ENCODE peak calls at places on chromosome 20, in six cellular contexts. G is MCF 10A, X is endothelial cell of umbilical vein, W is neural progenitor cell, V is RWPE1, L is psoas muscle. H is an unnamed sample.

GRCh38 chr20:11912013-11912663 is 5.6 kb upstream of the BTBD3 start:
- DNase-seq in V (no peak), X (peak), W (peak), L (no peak), G (peak), H (peak)

GRCh38 chr20:41374568-41374920 is 7.9 kb upstream of the EMILIN3 start:
- DNase-seq in X (no peak), G (no peak), L (no peak), W (no peak), V (no peak), H (no peak)

GRCh38 chr20:19793716-19794115 is 35.7 kb downstream of the RIN2 start:
- DNase-seq in X (no peak), W (no peak), G (no peak), V (no peak), L (no peak), H (no peak)

GRCh38 chr20:1477896-1478490 is 11.3 kb upstream of the NSFL1C start:
- DNase-seq in V (peak), L (no peak), X (no peak), W (no peak), G (peak), H (no peak)

GRCh38 chr20:24651171-24651972 is 181.9 kb downstream of the SYNDIG1 start:
- DNase-seq in G (peak), X (no peak), W (no peak), V (no peak), L (no peak), H (no peak)

GRCh38 chr20:34065260-34065659 is 46.8 kb downstream of the EIF2S2 start:
- DNase-seq in V (peak), X (peak), G (peak), W (no peak), L (no peak), H (no peak)

GRCh38 chr20:45343867-45344721 is 4.1 kb downstream of the SDC4 start:
- DNase-seq in X (peak), G (peak), L (peak), W (no peak), V (peak), H (peak)

GRCh38 chr20:49054032-49054643 is 8.0 kb downstream of the CSE1L start:
- DNase-seq in X (peak), L (no peak), G (no peak), W (no peak), V (no peak), H (no peak)

GRCh38 chr20:46767127-46767761 is 57.8 kb downstream of the SLC2A10 start:
- DNase-seq in W (peak), V (peak), L (no peak), G (peak), X (peak), H (peak)

GRCh38 chr20:63090052-63090451 is 83.3 kb upstream of the BHLHE23 start:
- DNase-seq in L (no peak), W (no peak), X (no peak), G (no peak), V (no peak), H (no peak)

GRCh38 chr20:53559816-53560215 is 33.8 kb downstream of the ZNF217 start:
- DNase-seq in X (no peak), V (no peak), W (no peak), G (no peak), L (no peak), H (no peak)

GRCh38 chr20:58216334-58216733 is 12.1 kb downstream of the ANKRD60 start:
- DNase-seq in L (no peak), V (no peak), W (no peak), G (peak), X (no peak), H (no peak)

GRCh38 chr20:35235881-35236280 is 9.4 kb downstream of the MMP24 start:
- DNase-seq in G (peak), W (no peak), V (no peak), X (no peak), L (no peak), H (no peak)

GRCh38 chr20:32619586-32619985 is 34.5 kb upstream of the NOL4L start:
- DNase-seq in W (no peak), V (no peak), X (no peak), G (no peak), L (no peak), H (no peak)

GRCh38 chr20:44701116-44701865 is 13.9 kb upstream of the CCN5 start:
- DNase-seq in L (no peak), X (no peak), G (peak), V (no peak), W (no peak), H (no peak)

GRCh38 chr20:32902456-32903420 is 44.0 kb downstream of the EFCAB8 start:
- DNase-seq in V (peak), X (peak), G (peak), L (peak), W (peak), H (peak)

GRCh38 chr20:34549929-34550305 is 8.6 kb upstream of the MAP1LC3A start:
- DNase-seq in G (no peak), W (no peak), X (no peak), V (no peak), L (no peak), H (no peak)

GRCh38 chr20:18857640-18858039 is 44.1 kb downstream of the SCP2D1 start:
- DNase-seq in V (no peak), W (no peak), G (peak), L (no peak), X (no peak), H (peak)

GRCh38 chr20:16486532-16486931 is 86.7 kb downstream of the KIF16B start:
- DNase-seq in X (no peak), G (no peak), V (no peak), W (no peak), L (no peak), H (no peak)

GRCh38 chr20:61435184-61435822 is 183.2 kb downstream of the CDH4 start:
- DNase-seq in L (no peak), X (no peak), G (no peak), V (no peak), W (peak), H (no peak)

GRCh38 chr20:17995967-17996819 is 27.4 kb downstream of the MGME1 start:
- DNase-seq in W (peak), X (peak), V (peak), L (no peak), G (peak), H (peak)

GRCh38 chr20:63336232-63336752 is 24.9 kb downstream of the CHRNA4 start:
- DNase-seq in X (no peak), G (no peak), V (no peak), W (no peak), L (peak), H (no peak)

GRCh38 chr20:48723308-48724264 is 104.2 kb downstream of the PREX1 start:
- DNase-seq in L (no peak), G (no peak), V (no peak), X (peak), W (no peak), H (no peak)

GRCh38 chr20:45036044-45036755 is 64.7 kb downstream of the KCNS1 start:
- DNase-seq in G (peak), L (no peak), X (peak), W (no peak), V (peak), H (peak)

GRCh38 chr20:35680464-35681183 is 15.9 kb upstream of the CPNE1 start:
- DNase-seq in X (no peak), V (no peak), G (no peak), L (no peak), W (no peak), H (no peak)

GRCh38 chr20:3046677-3047462 is 1.0 kb downstream of the MRPS26 start:
- DNase-seq in X (no peak), G (peak), L (no peak), W (no peak), V (peak), H (no peak)

GRCh38 chr20:42886046-42886445 is 303.7 kb downstream of the PTPRT start:
- DNase-seq in X (no peak), G (no peak), V (no peak), W (no peak), L (no peak), H (no peak)

GRCh38 chr20:46559001-46559400 is 8.5 kb upstream of the OCSTAMP start:
- DNase-seq in X (no peak), W (no peak), L (no peak), V (no peak), G (no peak), H (no peak)

DNA sequence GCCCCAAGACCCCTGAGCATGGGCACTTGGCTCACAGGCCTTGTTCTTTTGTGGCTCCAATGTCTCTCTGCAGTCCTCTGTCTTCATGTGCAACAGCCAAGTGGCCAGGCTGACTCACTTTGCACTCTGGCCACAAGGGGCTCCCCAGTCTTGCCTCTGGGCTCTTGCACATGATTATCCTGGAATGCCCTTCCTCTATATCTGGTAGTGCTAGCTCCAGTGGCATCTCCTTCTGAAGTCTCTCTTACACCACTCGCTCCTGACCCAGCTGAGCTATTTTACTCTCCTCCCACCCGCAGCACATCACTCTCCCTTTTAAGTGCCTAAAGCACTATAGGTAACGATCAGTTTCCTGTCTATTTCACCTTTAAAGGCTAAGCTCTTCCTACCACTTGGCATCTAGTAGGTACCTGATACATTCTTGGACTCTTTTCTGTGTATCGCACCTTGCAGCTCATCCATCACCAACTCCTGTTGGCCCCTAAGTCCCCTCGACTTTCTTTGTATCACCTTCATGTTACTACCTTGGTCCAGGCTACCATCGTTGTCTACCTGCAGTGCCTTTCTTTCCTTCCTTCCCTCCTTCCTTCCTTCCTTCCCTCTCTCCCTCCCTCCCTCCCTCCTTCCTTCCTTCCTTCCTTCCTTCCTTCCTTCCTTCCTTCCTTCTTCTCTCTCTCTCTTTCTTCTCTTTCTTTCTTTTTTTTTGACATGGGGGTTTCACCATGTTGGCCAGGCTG is 211.9 kb upstream of the RNF24 start:
- DNase-seq in L (no peak), G (peak), W (peak), X (no peak), V (peak), H (peak)
- TF ChIP-seq CTCF in L (no peak), G (no peak), W (peak), X (peak), V (no peak), H (peak)

GRCh38 chr20:37502654-37503053 is 18.4 kb upstream of the NNAT start:
- DNase-seq in V (no peak), G (no peak), W (no peak), X (no peak), L (no peak), H (no peak)

GRCh38 chr20:37503256-37503927 is 17.7 kb upstream of the NNAT start:
- DNase-seq in L (no peak), W (no peak), G (no peak), V (no peak), X (no peak), H (no peak)

GRCh38 chr20:37500311-37500710 is 20.7 kb upstream of the NNAT start:
- DNase-seq in W (no peak), G (no peak), X (no peak), L (no peak), V (no peak), H (no peak)

GRCh38 chr20:37504404-37505096 is 16.5 kb upstream of the NNAT start:
- DNase-seq in V (peak), G (no peak), X (no peak), W (peak), L (no peak), H (no peak)

DNA sequence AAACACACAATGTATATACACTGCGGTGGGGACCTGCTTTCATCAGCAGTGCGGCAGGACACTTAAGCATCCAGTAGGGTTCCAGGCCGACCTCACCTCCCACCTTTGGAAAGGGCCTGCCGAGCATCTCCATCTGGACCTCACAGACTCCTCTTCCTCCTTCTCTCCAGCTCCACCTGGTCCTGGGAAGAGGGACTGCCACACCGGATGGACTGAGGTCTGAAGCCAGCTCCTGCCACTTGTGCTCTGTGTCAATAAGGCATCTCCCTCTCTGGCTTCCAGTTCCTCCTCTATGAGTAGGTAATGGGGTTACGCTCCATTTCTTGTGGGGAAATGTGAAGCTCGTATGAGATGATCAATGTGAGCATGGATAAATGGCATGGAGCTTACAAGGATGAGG is 19.1 kb upstream of the NNAT start:
- DNase-seq in W (no peak), L (no peak), G (no peak), V (no peak), X (no peak), H (no peak)
- TF ChIP-seq CTCF in W (no peak), L (no peak), G (no peak), V (no peak), X (no peak), H (no peak)

DNA sequence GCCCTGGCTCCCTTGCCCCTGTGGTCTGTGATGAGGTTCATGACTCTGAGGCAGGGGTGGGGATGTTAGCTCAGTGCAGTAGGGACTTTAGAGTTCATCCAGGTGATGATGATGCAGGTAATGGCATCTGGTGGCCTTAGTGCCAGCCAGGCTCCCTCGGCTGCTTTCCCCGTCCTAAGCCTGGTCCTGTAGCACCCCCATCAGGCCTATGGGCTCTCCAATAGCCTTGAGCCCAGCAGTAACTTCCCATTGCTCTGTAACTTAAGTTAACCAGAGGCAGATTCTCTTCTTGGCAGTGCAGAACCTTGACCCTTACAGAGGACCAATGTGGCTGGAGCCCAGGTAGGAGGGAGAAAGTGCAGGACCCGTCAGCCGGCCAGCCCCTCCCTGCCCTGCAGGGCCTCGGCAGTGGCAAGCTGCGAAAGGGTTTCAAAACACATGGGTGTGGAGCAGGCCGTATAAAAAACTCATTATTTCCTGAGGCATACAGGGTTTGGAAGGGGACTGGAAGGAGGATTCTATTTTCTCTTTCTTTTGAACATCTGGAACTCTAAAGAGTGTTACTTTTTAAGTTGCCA is 406.9 kb downstream of the CDH26 start:
- DNase-seq in W (peak), X (no peak), L (no peak), G (peak), V (no peak), H (no peak)
- TF ChIP-seq CTCF in W (peak), X (no peak), L (no peak), G (no peak), V (no peak), H (no peak)

DNA sequence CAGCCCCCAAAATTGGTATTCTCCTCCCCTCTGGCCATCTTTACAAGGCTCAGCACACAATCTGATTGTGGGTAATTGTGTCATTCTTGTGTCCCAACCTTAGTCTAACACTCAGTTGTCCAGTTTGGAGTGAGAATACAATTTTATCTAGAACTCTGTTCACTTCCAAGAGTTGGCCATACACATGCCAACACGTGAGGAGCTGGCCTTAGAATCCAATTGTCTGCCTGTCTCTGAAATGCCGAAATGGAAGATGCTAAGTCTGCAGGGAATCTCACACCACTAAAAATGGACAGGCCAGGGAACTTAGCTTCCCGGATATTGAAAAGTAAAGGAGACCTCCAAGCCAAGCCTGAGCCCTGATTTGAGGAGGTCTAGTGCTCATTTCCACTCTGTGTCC is 12.3 kb downstream of the FOXA2 start:
- DNase-seq in V (no peak), W (no peak), L (no peak), G (no peak), X (no peak), H (no peak)
- TF ChIP-seq CTCF in V (no peak), W (no peak), L (no peak), G (no peak), X (no peak), H (no peak)

DNA sequence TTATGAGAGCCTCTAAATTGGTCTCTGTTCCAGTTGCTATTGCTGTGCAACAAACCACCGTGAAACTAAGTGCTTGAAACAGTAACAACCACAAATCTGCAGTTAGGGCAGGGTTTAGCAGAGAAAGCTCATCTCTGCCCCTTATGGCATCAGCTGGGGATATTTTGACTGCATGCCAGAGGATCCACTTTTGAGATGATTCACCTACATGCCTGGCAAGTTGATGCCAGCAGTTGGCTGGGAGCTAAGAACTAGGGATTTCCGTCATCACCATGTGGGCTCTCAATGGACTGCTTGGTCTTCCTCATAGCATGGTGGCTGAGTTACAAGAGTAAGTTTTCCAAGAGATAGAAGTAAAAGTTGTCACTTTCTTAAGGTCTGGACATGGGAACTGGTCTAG is 35.1 kb downstream of the PLCB4 start:
- DNase-seq in G (peak), W (no peak), V (peak), X (no peak), L (no peak), H (peak)
- TF ChIP-seq CTCF in G (no peak), W (no peak), V (no peak), X (no peak), L (no peak), H (no peak)